ENCODE peak calls at places on chromosomes 6 and 20, in four cellular contexts. L, E, R and K are unnamed samples.

GRCh38 chr20:44200983-44201382 is 9.6 kb downstream of the OSER1 start:
- DNase-seq in L (no peak), R (no peak), E (no peak), K (no peak)

GRCh38 chr6:145670306-145670705 is 65.0 kb downstream of the EPM2A start:
- DNase-seq in R (no peak), L (no peak), E (no peak), K (no peak)

GRCh38 chr20:44017905-44018683 is 103.4 kb downstream of the TOX2 start:
- DNase-seq in E (peak; percentile 39), R (no peak), L (peak; percentile 91), K (peak; percentile 94)

GRCh38 chr20:41869261-41869660 is 251.1 kb upstream of the CHD6 start:
- DNase-seq in L (no peak), E (no peak), R (no peak), K (no peak)

GRCh38 chr20:45998761-45999160 is 9.9 kb upstream of the MMP9 start:
- DNase-seq in R (no peak), L (no peak), E (no peak), K (no peak)

GRCh38 chr6:10030942-10031537 is 383.8 kb downstream of the TFAP2A start:
- DNase-seq in R (no peak), E (no peak), L (no peak), K (no peak)

GRCh38 chr6:107600111-107600510 is 110.2 kb downstream of the SOBP start:
- DNase-seq in E (no peak), R (peak; percentile 71), L (no peak), K (no peak)

GRCh38 chr6:30615219-30615957 is 1.7 kb downstream of the PPP1R10 start:
- DNase-seq in E (no peak), R (peak; percentile 75), L (peak; percentile 41), K (peak; percentile 56)

GRCh38 chr6:17173071-17173470 is 71.2 kb downstream of the STMND1 start:
- DNase-seq in R (no peak), E (no peak), L (no peak), K (no peak)

GRCh38 chr20:33697129-33697528 is 10.9 kb upstream of the E2F1 start:
- DNase-seq in L (no peak), R (no peak), E (no peak), K (no peak)

GRCh38 chr6:16769131-16769985 is 8.1 kb upstream of the ATXN1 start:
- DNase-seq in R (no peak), E (peak; percentile 38), L (peak; percentile 38), K (peak; percentile 77)

GRCh38 chr20:63775096-63775978 is 35.8 kb downstream of the SLC2A4RG start:
- DNase-seq in E (no peak), R (peak; percentile 89), L (no peak), K (no peak)

GRCh38 chr20:9928955-9929354 is 90.1 kb upstream of the PAK5 start:
- DNase-seq in E (no peak), L (no peak), R (no peak), K (no peak)

GRCh38 chr20:32796383-32797159 is 23.2 kb upstream of the MAPRE1 start:
- DNase-seq in E (no peak), L (no peak), R (no peak), K (no peak)

GRCh38 chr6:142152731-142153130 is 5.7 kb downstream of the VTA1 start:
- DNase-seq in L (no peak), E (no peak), R (no peak), K (no peak)

GRCh38 chr20:56004611-56005388 is 519 bp downstream of the CBLN4 start:
- DNase-seq in R (peak; percentile 29), E (no peak), L (no peak), K (no peak)

GRCh38 chr6:130385059-130385695 is 19.4 kb downstream of the TMEM200A start:
- DNase-seq in L (no peak), R (no peak), E (no peak), K (no peak)

GRCh38 chr20:9103955-9104354 is 35.1 kb downstream of the PLCB4 start:
- DNase-seq in R (no peak), L (no peak), E (no peak), K (no peak)

GRCh38 chr6:63897459-63897858 is 261.9 kb downstream of the PHF3 start:
- DNase-seq in L (no peak), E (no peak), R (no peak), K (no peak)

GRCh38 chr20:49286689-49287551 is 9.1 kb upstream of the ZNFX1 start:
- DNase-seq in R (no peak), L (peak; percentile 10), E (no peak), K (peak; percentile 72)

DNA sequence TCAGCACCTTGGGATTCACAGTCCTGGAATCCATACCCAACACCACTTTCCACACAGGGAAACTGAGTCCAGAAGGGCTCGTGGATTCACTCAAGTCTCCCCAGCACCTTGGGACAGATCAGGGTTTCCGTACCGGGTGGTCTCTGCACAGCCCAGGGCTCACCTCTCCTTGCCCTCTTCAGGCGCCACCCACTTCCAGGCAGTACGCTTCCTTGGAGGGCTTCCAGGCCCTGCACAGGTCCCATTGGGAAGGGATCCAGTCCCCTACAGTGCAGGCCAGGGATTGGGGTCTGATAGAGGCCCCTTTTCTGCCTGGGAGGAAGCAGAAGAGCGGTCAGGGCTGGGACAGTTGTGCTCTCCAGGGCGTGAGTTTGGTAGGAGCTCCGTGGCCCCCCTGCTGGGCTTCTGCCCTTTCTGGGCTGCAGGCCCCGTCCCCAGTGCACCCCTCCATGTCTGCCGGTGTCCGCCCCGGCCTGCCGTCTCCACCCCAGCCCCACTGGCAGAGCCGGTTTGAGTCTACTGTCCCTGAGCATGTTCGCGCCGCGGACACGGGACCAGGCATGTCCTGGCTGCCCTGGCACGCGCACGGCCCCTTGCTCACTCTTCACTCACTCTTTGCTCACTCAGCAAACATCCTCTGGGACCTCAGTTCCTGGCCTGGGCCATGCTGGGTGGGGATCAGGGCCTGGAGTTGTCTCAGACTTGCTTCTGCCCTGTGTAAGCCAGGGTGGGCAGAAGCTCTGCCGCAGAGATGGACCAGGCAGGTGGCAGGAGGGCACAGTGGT is 12.6 kb downstream of the SRC start:
- DNase-seq in R (no peak), E (no peak), L (no peak), K (no peak)
- H3K27ac ChIP-seq in R (no peak overlapping the region), E (no peak overlapping the region), L (peak overlapping the region; percentile 7), K (no peak overlapping the region)

GRCh38 chr6:75286955-75287354 is 2.4 kb upstream of the TMEM30A start:
- DNase-seq in E (no peak), L (no peak), R (no peak), K (no peak)
- H3K9me3 ChIP-seq in E (no peaks in the 10 kb centered on the region), L (no peaks in the 10 kb centered on the region), R (no peaks in the 10 kb centered on the region), K (no peaks in the 10 kb centered on the region)

GRCh38 chr6:116370328-116370716 is 425 bp upstream of the DSE start:
- DNase-seq in L (no peak), E (no peak), R (no peak), K (no peak)

GRCh38 chr6:116369540-116370327 is 1.0 kb upstream of the DSE start:
- DNase-seq in R (no peak), L (no peak), E (no peak), K (no peak)

GRCh38 chr6:116371384-116372209 is 850 bp downstream of the DSE start:
- DNase-seq in E (peak; percentile 45), L (peak; percentile 64), R (peak; percentile 84), K (peak; percentile 26)

GRCh38 chr6:116373300-116373699 is 2.6 kb downstream of the DSE start:
- DNase-seq in E (no peak), R (no peak), L (no peak), K (no peak)

DNA sequence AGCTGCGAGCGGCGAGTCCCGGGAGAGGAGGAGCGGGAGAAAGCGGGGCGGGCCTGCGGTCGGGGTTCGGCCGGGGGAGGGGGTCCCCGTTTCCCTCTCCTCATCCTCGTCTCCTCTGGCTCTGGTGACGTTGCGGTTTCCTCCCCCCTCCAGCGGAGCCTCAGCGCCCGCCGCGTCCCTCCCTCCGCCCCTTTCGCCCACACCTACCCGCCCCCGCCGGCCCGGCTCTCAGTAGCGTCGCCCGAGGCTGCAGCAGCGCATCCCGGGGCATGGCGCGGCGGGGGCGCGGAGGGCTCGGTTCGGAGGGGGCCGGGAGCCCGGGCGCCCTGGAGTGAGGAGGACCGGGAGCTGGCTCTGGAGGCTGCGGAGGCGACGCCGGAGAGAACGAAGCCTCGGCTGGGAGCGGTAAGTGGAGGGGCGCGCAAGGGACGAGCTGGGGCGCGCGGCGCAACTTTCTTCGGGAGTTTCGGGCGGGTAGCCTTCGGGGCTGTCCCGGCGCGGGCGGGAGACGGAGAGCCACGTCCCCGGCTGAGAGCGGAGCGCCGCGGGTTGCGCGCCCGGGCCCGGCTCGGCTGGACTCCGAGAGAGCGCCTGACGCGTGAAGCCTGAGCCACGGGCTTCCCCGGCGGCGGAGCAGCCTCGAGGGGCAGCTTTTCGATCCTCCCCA is at the start of gene DSE:
- DNase-seq in E (peak; percentile 75), R (peak; percentile 85), L (peak; percentile 78), K (peak; percentile 37)
- H3K27ac ChIP-seq in E (peak within 1 kb of the TSS; percentile 91), R (no peak within 1 kb of the TSS), L (peak within 1 kb of the TSS; percentile 92), K (peak within 1 kb of the TSS; percentile 89)

GRCh38 chr6:148648754-148649453 is 97.9 kb upstream of the UST start:
- DNase-seq in R (no peak), L (no peak), E (no peak), K (no peak)
- H3K9me3 ChIP-seq in R (peaks cover 6% of the 10 kb centered on the region), L (no peaks in the 10 kb centered on the region), E (no peaks in the 10 kb centered on the region), K (no peaks in the 10 kb centered on the region)

DNA sequence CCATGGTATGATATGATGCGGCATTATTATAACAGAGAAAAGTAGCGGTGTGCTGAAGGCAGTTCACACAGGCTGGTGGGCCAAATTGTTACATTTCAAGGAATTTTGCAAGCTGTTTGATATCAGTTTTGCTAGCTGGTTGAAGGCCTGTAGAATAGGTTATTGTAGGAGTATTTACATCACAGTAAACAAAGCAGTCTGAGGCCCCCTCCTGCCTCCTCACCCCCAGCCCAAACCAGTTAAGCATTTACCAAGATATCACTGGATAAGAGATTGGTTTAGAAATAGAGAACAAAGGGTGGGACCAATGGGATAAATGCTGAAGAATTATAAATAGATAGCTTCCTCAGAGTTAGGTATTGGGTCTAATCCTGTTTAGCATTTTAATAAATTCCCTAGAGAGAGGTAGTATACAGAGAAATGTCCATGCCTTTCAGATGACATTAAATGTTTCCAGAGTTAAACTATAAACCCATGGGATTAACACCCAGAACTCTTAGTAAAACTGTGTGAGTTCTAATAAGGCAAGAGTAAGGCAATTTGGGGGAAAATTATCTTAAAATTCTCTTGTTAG is 2.4 kb upstream of the PHACTR2 start:
- DNase-seq in L (no peak), E (no peak), R (no peak), K (no peak)
- H3K27ac ChIP-seq in L (peak overlapping the region; percentile 8), E (peak overlapping the region; percentile 12), R (no peak overlapping the region), K (peak overlapping the region; percentile 32)

GRCh38 chr6:168516941-168517741 is 76.2 kb downstream of the SMOC2 start:
- DNase-seq in L (no peak), R (no peak), E (no peak), K (no peak)

GRCh38 chr6:168517742-168518347 is 76.9 kb downstream of the SMOC2 start:
- DNase-seq in R (no peak), E (no peak), L (no peak), K (no peak)

GRCh38 chr6:168513766-168514165 is 72.8 kb downstream of the SMOC2 start:
- DNase-seq in L (no peak), E (no peak), R (no peak), K (no peak)

GRCh38 chr6:168514216-168514615 is 73.2 kb downstream of the SMOC2 start:
- DNase-seq in E (peak; percentile 40), L (peak; percentile 39), R (no peak), K (peak; percentile 37)

DNA sequence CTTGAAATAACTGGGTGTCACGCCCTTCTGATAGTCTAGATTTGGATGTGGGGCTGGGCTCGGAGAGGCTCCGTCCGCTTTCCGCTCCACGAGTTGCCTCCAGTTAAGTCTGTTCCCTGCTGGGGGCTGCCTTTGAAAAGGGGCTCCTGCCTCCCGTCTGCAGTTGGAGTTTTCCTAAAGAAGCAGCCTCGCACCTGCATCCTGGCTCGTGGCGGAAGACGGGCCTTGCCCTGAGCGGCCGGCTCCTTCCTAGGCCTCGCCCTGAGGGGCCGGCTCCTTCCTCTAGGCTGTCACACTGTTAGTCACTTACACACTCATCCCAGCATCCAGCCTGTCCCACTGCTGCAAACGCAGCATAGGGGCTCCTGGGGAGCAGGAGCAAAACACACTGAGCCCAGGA is 74.4 kb downstream of the SMOC2 start:
- DNase-seq in E (no peak), L (no peak), R (peak; percentile 69), K (no peak)
- H3K9me3 ChIP-seq in E (no peaks in the 10 kb centered on the region), L (no peaks in the 10 kb centered on the region), R (no peaks in the 10 kb centered on the region), K (no peaks in the 10 kb centered on the region)